ENCODE peak calls at places on chromosomes 11 and 22, in eight cellular contexts. One of them, this sample, is unnamed.

GRCh38 chr22:44969817-44970216 is 40.0 kb downstream of the PHF21B start:
- DNase-seq in activated naive CD4-positive, alpha-beta T cell treated with anti-CD3 and anti-CD28 coated beads, Interleukin-2, amount 50 U/mL, for 16 hours: no peak
- DNase-seq in CD4-positive, alpha-beta memory T cell: no peak
- DNase-seq in effector memory CD8-positive, alpha-beta T cell: no peak
- DNase-seq in Caco-2: no peak
- DNase-seq in mesenteric fat pad: no peak
- DNase-seq in lower leg skin: no peak
- DNase-seq in RKO: no peak
- DNase-seq in this sample: no peak

GRCh38 chr11:105202844-105203548 is 63.4 kb upstream of the CARD18 start:
- DNase-seq in activated naive CD4-positive, alpha-beta T cell treated with anti-CD3 and anti-CD28 coated beads, Interleukin-2, amount 50 U/mL, for 16 hours: no peak
- DNase-seq in CD4-positive, alpha-beta memory T cell: peak; percentile 21
- DNase-seq in effector memory CD8-positive, alpha-beta T cell: no peak
- DNase-seq in Caco-2: peak; percentile 80
- DNase-seq in mesenteric fat pad: no peak
- DNase-seq in lower leg skin: no peak
- DNase-seq in RKO: no peak
- DNase-seq in this sample: no peak

GRCh38 chr11:9990221-9990973 is 303.6 kb downstream of the SBF2 start:
- DNase-seq in activated naive CD4-positive, alpha-beta T cell treated with anti-CD3 and anti-CD28 coated beads, Interleukin-2, amount 50 U/mL, for 16 hours: no peak
- DNase-seq in CD4-positive, alpha-beta memory T cell: no peak
- DNase-seq in effector memory CD8-positive, alpha-beta T cell: no peak
- DNase-seq in Caco-2: peak; percentile 17
- DNase-seq in mesenteric fat pad: no peak
- DNase-seq in lower leg skin: no peak
- DNase-seq in RKO: peak; percentile 38
- DNase-seq in this sample: peak; percentile 37

GRCh38 chr11:27209562-27210005 is 153.4 kb downstream of the CCDC34 start:
- DNase-seq in activated naive CD4-positive, alpha-beta T cell treated with anti-CD3 and anti-CD28 coated beads, Interleukin-2, amount 50 U/mL, for 16 hours: no peak
- DNase-seq in CD4-positive, alpha-beta memory T cell: no peak
- DNase-seq in effector memory CD8-positive, alpha-beta T cell: no peak
- DNase-seq in Caco-2: peak; percentile 58
- DNase-seq in mesenteric fat pad: no peak
- DNase-seq in lower leg skin: peak; percentile 88
- DNase-seq in RKO: peak; percentile 26
- DNase-seq in this sample: peak; percentile 51

GRCh38 chr11:117934526-117935307 is 5.5 kb upstream of the TMPRSS13 start:
- DNase-seq in activated naive CD4-positive, alpha-beta T cell treated with anti-CD3 and anti-CD28 coated beads, Interleukin-2, amount 50 U/mL, for 16 hours: no peak
- DNase-seq in CD4-positive, alpha-beta memory T cell: no peak
- DNase-seq in effector memory CD8-positive, alpha-beta T cell: no peak
- DNase-seq in Caco-2: no peak
- DNase-seq in mesenteric fat pad: peak; percentile 55
- DNase-seq in lower leg skin: peak; percentile 56
- DNase-seq in RKO: no peak
- DNase-seq in this sample: no peak

GRCh38 chr11:118438314-118438931 is 2.1 kb downstream of the KMT2A start:
- DNase-seq in activated naive CD4-positive, alpha-beta T cell treated with anti-CD3 and anti-CD28 coated beads, Interleukin-2, amount 50 U/mL, for 16 hours: peak; percentile 56
- DNase-seq in CD4-positive, alpha-beta memory T cell: peak; percentile 71
- DNase-seq in effector memory CD8-positive, alpha-beta T cell: peak; percentile 53
- DNase-seq in Caco-2: peak; percentile 36
- DNase-seq in mesenteric fat pad: no peak
- DNase-seq in lower leg skin: peak; percentile 87
- DNase-seq in RKO: peak; percentile 86
- DNase-seq in this sample: peak; percentile 72

GRCh38 chr11:118621071-118621815 is 13.8 kb downstream of the PHLDB1 start:
- DNase-seq in activated naive CD4-positive, alpha-beta T cell treated with anti-CD3 and anti-CD28 coated beads, Interleukin-2, amount 50 U/mL, for 16 hours: peak; percentile 32
- DNase-seq in CD4-positive, alpha-beta memory T cell: no peak
- DNase-seq in effector memory CD8-positive, alpha-beta T cell: no peak
- DNase-seq in Caco-2: peak; percentile 96
- DNase-seq in mesenteric fat pad: no peak
- DNase-seq in lower leg skin: peak; percentile 97
- DNase-seq in RKO: peak; percentile 67
- DNase-seq in this sample: peak; percentile 83

GRCh38 chr11:1153951-1154487 is 3.7 kb upstream of the MUC5AC start:
- DNase-seq in activated naive CD4-positive, alpha-beta T cell treated with anti-CD3 and anti-CD28 coated beads, Interleukin-2, amount 50 U/mL, for 16 hours: no peak
- DNase-seq in CD4-positive, alpha-beta memory T cell: no peak
- DNase-seq in effector memory CD8-positive, alpha-beta T cell: no peak
- DNase-seq in Caco-2: peak; percentile 36
- DNase-seq in mesenteric fat pad: peak; percentile 92
- DNase-seq in lower leg skin: peak; percentile 85
- DNase-seq in RKO: peak; percentile 71
- DNase-seq in this sample: peak; percentile 9

GRCh38 chr11:801097-801780 is 3.2 kb upstream of the SLC25A22 start:
- DNase-seq in activated naive CD4-positive, alpha-beta T cell treated with anti-CD3 and anti-CD28 coated beads, Interleukin-2, amount 50 U/mL, for 16 hours: no peak
- DNase-seq in CD4-positive, alpha-beta memory T cell: no peak
- DNase-seq in effector memory CD8-positive, alpha-beta T cell: no peak
- DNase-seq in Caco-2: no peak
- DNase-seq in mesenteric fat pad: no peak
- DNase-seq in lower leg skin: no peak
- DNase-seq in RKO: no peak
- DNase-seq in this sample: no peak

GRCh38 chr11:38839076-38839475 is 2241.0 kb upstream of the RAG2 start:
- DNase-seq in activated naive CD4-positive, alpha-beta T cell treated with anti-CD3 and anti-CD28 coated beads, Interleukin-2, amount 50 U/mL, for 16 hours: no peak
- DNase-seq in CD4-positive, alpha-beta memory T cell: no peak
- DNase-seq in effector memory CD8-positive, alpha-beta T cell: no peak
- DNase-seq in Caco-2: no peak
- DNase-seq in mesenteric fat pad: no peak
- DNase-seq in lower leg skin: no peak
- DNase-seq in RKO: no peak
- DNase-seq in this sample: no peak

GRCh38 chr22:17350292-17350691 is 19.0 kb upstream of the CECR2 start:
- DNase-seq in activated naive CD4-positive, alpha-beta T cell treated with anti-CD3 and anti-CD28 coated beads, Interleukin-2, amount 50 U/mL, for 16 hours: no peak
- DNase-seq in CD4-positive, alpha-beta memory T cell: no peak
- DNase-seq in effector memory CD8-positive, alpha-beta T cell: no peak
- DNase-seq in Caco-2: no peak
- DNase-seq in mesenteric fat pad: no peak
- DNase-seq in lower leg skin: no peak
- DNase-seq in RKO: peak; percentile 2
- DNase-seq in this sample: peak; percentile 73

GRCh38 chr11:5605849-5606248 is 9.4 kb downstream of the TRIM6 start:
- DNase-seq in activated naive CD4-positive, alpha-beta T cell treated with anti-CD3 and anti-CD28 coated beads, Interleukin-2, amount 50 U/mL, for 16 hours: no peak
- DNase-seq in CD4-positive, alpha-beta memory T cell: no peak
- DNase-seq in effector memory CD8-positive, alpha-beta T cell: no peak
- DNase-seq in Caco-2: no peak
- DNase-seq in mesenteric fat pad: no peak
- DNase-seq in lower leg skin: peak; percentile 28
- DNase-seq in RKO: peak; percentile 29
- DNase-seq in this sample: no peak

GRCh38 chr22:37340331-37341262 is 58.3 kb downstream of the CYTH4 start:
- DNase-seq in activated naive CD4-positive, alpha-beta T cell treated with anti-CD3 and anti-CD28 coated beads, Interleukin-2, amount 50 U/mL, for 16 hours: no peak
- DNase-seq in CD4-positive, alpha-beta memory T cell: no peak
- DNase-seq in effector memory CD8-positive, alpha-beta T cell: no peak
- DNase-seq in Caco-2: no peak
- DNase-seq in mesenteric fat pad: no peak
- DNase-seq in lower leg skin: no peak
- DNase-seq in RKO: no peak
- DNase-seq in this sample: no peak

GRCh38 chr11:129866328-129866727 is 29.1 kb downstream of the NFRKB start:
- DNase-seq in activated naive CD4-positive, alpha-beta T cell treated with anti-CD3 and anti-CD28 coated beads, Interleukin-2, amount 50 U/mL, for 16 hours: no peak
- DNase-seq in CD4-positive, alpha-beta memory T cell: no peak
- DNase-seq in effector memory CD8-positive, alpha-beta T cell: no peak
- DNase-seq in Caco-2: peak; percentile 39
- DNase-seq in mesenteric fat pad: no peak
- DNase-seq in lower leg skin: no peak
- DNase-seq in RKO: no peak
- DNase-seq in this sample: no peak

GRCh38 chr11:23961503-23962338 is 535.1 kb upstream of the LUZP2 start:
- DNase-seq in activated naive CD4-positive, alpha-beta T cell treated with anti-CD3 and anti-CD28 coated beads, Interleukin-2, amount 50 U/mL, for 16 hours: no peak
- DNase-seq in CD4-positive, alpha-beta memory T cell: no peak
- DNase-seq in effector memory CD8-positive, alpha-beta T cell: no peak
- DNase-seq in Caco-2: no peak
- DNase-seq in mesenteric fat pad: no peak
- DNase-seq in lower leg skin: no peak
- DNase-seq in RKO: no peak
- DNase-seq in this sample: no peak

GRCh38 chr11:122776546-122776945 is 61.8 kb upstream of the CRTAM start:
- DNase-seq in activated naive CD4-positive, alpha-beta T cell treated with anti-CD3 and anti-CD28 coated beads, Interleukin-2, amount 50 U/mL, for 16 hours: no peak
- DNase-seq in CD4-positive, alpha-beta memory T cell: no peak
- DNase-seq in effector memory CD8-positive, alpha-beta T cell: no peak
- DNase-seq in Caco-2: no peak
- DNase-seq in mesenteric fat pad: no peak
- DNase-seq in lower leg skin: no peak
- DNase-seq in RKO: no peak
- DNase-seq in this sample: no peak

GRCh38 chr22:30023099-30023498 is 57.2 kb upstream of the HORMAD2 start:
- DNase-seq in activated naive CD4-positive, alpha-beta T cell treated with anti-CD3 and anti-CD28 coated beads, Interleukin-2, amount 50 U/mL, for 16 hours: no peak
- DNase-seq in CD4-positive, alpha-beta memory T cell: no peak
- DNase-seq in effector memory CD8-positive, alpha-beta T cell: no peak
- DNase-seq in Caco-2: no peak
- DNase-seq in mesenteric fat pad: no peak
- DNase-seq in lower leg skin: peak; percentile 12
- DNase-seq in RKO: no peak
- DNase-seq in this sample: no peak

GRCh38 chr11:62048101-62048500 is 75.7 kb upstream of the INCENP start:
- DNase-seq in activated naive CD4-positive, alpha-beta T cell treated with anti-CD3 and anti-CD28 coated beads, Interleukin-2, amount 50 U/mL, for 16 hours: no peak
- DNase-seq in CD4-positive, alpha-beta memory T cell: no peak
- DNase-seq in effector memory CD8-positive, alpha-beta T cell: no peak
- DNase-seq in Caco-2: no peak
- DNase-seq in mesenteric fat pad: no peak
- DNase-seq in lower leg skin: no peak
- DNase-seq in RKO: no peak
- DNase-seq in this sample: no peak

GRCh38 chr11:113632981-113633380 is 73.1 kb downstream of the TMPRSS5 start:
- DNase-seq in activated naive CD4-positive, alpha-beta T cell treated with anti-CD3 and anti-CD28 coated beads, Interleukin-2, amount 50 U/mL, for 16 hours: no peak
- DNase-seq in CD4-positive, alpha-beta memory T cell: no peak
- DNase-seq in effector memory CD8-positive, alpha-beta T cell: no peak
- DNase-seq in Caco-2: no peak
- DNase-seq in mesenteric fat pad: no peak
- DNase-seq in lower leg skin: no peak
- DNase-seq in RKO: no peak
- DNase-seq in this sample: no peak

GRCh38 chr11:66280428-66280827 is 2.5 kb downstream of the CNIH2 start:
- DNase-seq in activated naive CD4-positive, alpha-beta T cell treated with anti-CD3 and anti-CD28 coated beads, Interleukin-2, amount 50 U/mL, for 16 hours: no peak
- DNase-seq in CD4-positive, alpha-beta memory T cell: no peak
- DNase-seq in effector memory CD8-positive, alpha-beta T cell: no peak
- DNase-seq in Caco-2: no peak
- DNase-seq in mesenteric fat pad: no peak
- DNase-seq in lower leg skin: no peak
- DNase-seq in RKO: no peak
- DNase-seq in this sample: no peak

GRCh38 chr11:100925935-100926334 is 203.7 kb downstream of the PGR start:
- DNase-seq in activated naive CD4-positive, alpha-beta T cell treated with anti-CD3 and anti-CD28 coated beads, Interleukin-2, amount 50 U/mL, for 16 hours: no peak
- DNase-seq in CD4-positive, alpha-beta memory T cell: no peak
- DNase-seq in effector memory CD8-positive, alpha-beta T cell: no peak
- DNase-seq in Caco-2: no peak
- DNase-seq in mesenteric fat pad: no peak
- DNase-seq in lower leg skin: no peak
- DNase-seq in RKO: peak; percentile 83
- DNase-seq in this sample: peak; percentile 18

GRCh38 chr22:46162285-46162684 is 12.0 kb downstream of the PPARA start:
- DNase-seq in activated naive CD4-positive, alpha-beta T cell treated with anti-CD3 and anti-CD28 coated beads, Interleukin-2, amount 50 U/mL, for 16 hours: no peak
- DNase-seq in CD4-positive, alpha-beta memory T cell: no peak
- DNase-seq in effector memory CD8-positive, alpha-beta T cell: no peak
- DNase-seq in Caco-2: no peak
- DNase-seq in mesenteric fat pad: no peak
- DNase-seq in lower leg skin: no peak
- DNase-seq in RKO: no peak
- DNase-seq in this sample: no peak

GRCh38 chr11:77346906-77347603 is 45.6 kb upstream of the GDPD4 start:
- DNase-seq in activated naive CD4-positive, alpha-beta T cell treated with anti-CD3 and anti-CD28 coated beads, Interleukin-2, amount 50 U/mL, for 16 hours: no peak
- DNase-seq in CD4-positive, alpha-beta memory T cell: no peak
- DNase-seq in effector memory CD8-positive, alpha-beta T cell: no peak
- DNase-seq in Caco-2: no peak
- DNase-seq in mesenteric fat pad: no peak
- DNase-seq in lower leg skin: no peak
- DNase-seq in RKO: no peak
- DNase-seq in this sample: no peak

GRCh38 chr11:92865352-92865751 is 104.1 kb upstream of the MTNR1B start:
- DNase-seq in activated naive CD4-positive, alpha-beta T cell treated with anti-CD3 and anti-CD28 coated beads, Interleukin-2, amount 50 U/mL, for 16 hours: no peak
- DNase-seq in CD4-positive, alpha-beta memory T cell: no peak
- DNase-seq in effector memory CD8-positive, alpha-beta T cell: no peak
- DNase-seq in Caco-2: no peak
- DNase-seq in mesenteric fat pad: no peak
- DNase-seq in lower leg skin: no peak
- DNase-seq in RKO: no peak
- DNase-seq in this sample: no peak

GRCh38 chr11:2173150-2173693 is 1.6 kb upstream of the TH start:
- DNase-seq in activated naive CD4-positive, alpha-beta T cell treated with anti-CD3 and anti-CD28 coated beads, Interleukin-2, amount 50 U/mL, for 16 hours: no peak
- DNase-seq in CD4-positive, alpha-beta memory T cell: no peak
- DNase-seq in effector memory CD8-positive, alpha-beta T cell: no peak
- DNase-seq in Caco-2: no peak
- DNase-seq in mesenteric fat pad: no peak
- DNase-seq in lower leg skin: no peak
- DNase-seq in RKO: no peak
- DNase-seq in this sample: no peak

GRCh38 chr11:36684840-36685800 is 87.1 kb upstream of the RAG2 start:
- DNase-seq in activated naive CD4-positive, alpha-beta T cell treated with anti-CD3 and anti-CD28 coated beads, Interleukin-2, amount 50 U/mL, for 16 hours: peak; percentile 14
- DNase-seq in CD4-positive, alpha-beta memory T cell: peak; percentile 46
- DNase-seq in effector memory CD8-positive, alpha-beta T cell: no peak
- DNase-seq in Caco-2: no peak
- DNase-seq in mesenteric fat pad: no peak
- DNase-seq in lower leg skin: no peak
- DNase-seq in RKO: no peak
- DNase-seq in this sample: no peak

GRCh38 chr11:125167954-125168821 is 3.6 kb downstream of the PKNOX2 start:
- DNase-seq in activated naive CD4-positive, alpha-beta T cell treated with anti-CD3 and anti-CD28 coated beads, Interleukin-2, amount 50 U/mL, for 16 hours: no peak
- DNase-seq in CD4-positive, alpha-beta memory T cell: no peak
- DNase-seq in effector memory CD8-positive, alpha-beta T cell: no peak
- DNase-seq in Caco-2: no peak
- DNase-seq in mesenteric fat pad: peak; percentile 33
- DNase-seq in lower leg skin: peak; percentile 36
- DNase-seq in RKO: no peak
- DNase-seq in this sample: no peak

GRCh38 chr11:91664521-91664920 is 560.1 kb upstream of the FAT3 start:
- DNase-seq in activated naive CD4-positive, alpha-beta T cell treated with anti-CD3 and anti-CD28 coated beads, Interleukin-2, amount 50 U/mL, for 16 hours: no peak
- DNase-seq in CD4-positive, alpha-beta memory T cell: no peak
- DNase-seq in effector memory CD8-positive, alpha-beta T cell: no peak
- DNase-seq in Caco-2: no peak
- DNase-seq in mesenteric fat pad: no peak
- DNase-seq in lower leg skin: no peak
- DNase-seq in RKO: no peak
- DNase-seq in this sample: no peak

GRCh38 chr11:12042215-12042676 is 33.8 kb upstream of the DKK3 start:
- DNase-seq in activated naive CD4-positive, alpha-beta T cell treated with anti-CD3 and anti-CD28 coated beads, Interleukin-2, amount 50 U/mL, for 16 hours: no peak
- DNase-seq in CD4-positive, alpha-beta memory T cell: no peak
- DNase-seq in effector memory CD8-positive, alpha-beta T cell: no peak
- DNase-seq in Caco-2: no peak
- DNase-seq in mesenteric fat pad: no peak
- DNase-seq in lower leg skin: peak; percentile 20
- DNase-seq in RKO: peak; percentile 91
- DNase-seq in this sample: no peak

GRCh38 chr22:24486501-24486921 is 8.6 kb upstream of the UPB1 start:
- DNase-seq in activated naive CD4-positive, alpha-beta T cell treated with anti-CD3 and anti-CD28 coated beads, Interleukin-2, amount 50 U/mL, for 16 hours: no peak
- DNase-seq in CD4-positive, alpha-beta memory T cell: no peak
- DNase-seq in effector memory CD8-positive, alpha-beta T cell: no peak
- DNase-seq in Caco-2: no peak
- DNase-seq in mesenteric fat pad: no peak
- DNase-seq in lower leg skin: no peak
- DNase-seq in RKO: peak; percentile 32
- DNase-seq in this sample: no peak

GRCh38 chr11:19725379-19726079 is 12.9 kb downstream of the NAV2 start:
- DNase-seq in activated naive CD4-positive, alpha-beta T cell treated with anti-CD3 and anti-CD28 coated beads, Interleukin-2, amount 50 U/mL, for 16 hours: no peak
- DNase-seq in CD4-positive, alpha-beta memory T cell: no peak
- DNase-seq in effector memory CD8-positive, alpha-beta T cell: no peak
- DNase-seq in Caco-2: peak; percentile 54
- DNase-seq in mesenteric fat pad: no peak
- DNase-seq in lower leg skin: no peak
- DNase-seq in RKO: no peak
- DNase-seq in this sample: no peak

This sample was measured in SK-MEL-5.